ENCODE peak calls at places on chromosomes 4 and X, in eight cellular contexts. V is GM23338; T is mesendoderm; C is T-helper 1 cell; G is GM23248; A is CD4-positive, alpha-beta T cell; Y is right cardiac atrium; J is T-helper 2 cell. W is an unnamed sample.

GRCh38 chrX:3370656-3371055 is 24.2 kb upstream of the MXRA5 start:
- DNase-seq in V (no peak), Y (no peak), J (no peak), G (no peak), C (no peak), T (no peak), A (no peak), W (no peak)

GRCh38 chr4:20809796-20810195 is 109.5 kb downstream of the PACRGL start:
- DNase-seq in V (peak), T (peak), A (no peak), G (no peak), C (no peak), J (no peak), Y (no peak), W (no peak)

GRCh38 chr4:119774840-119775239 is 146.2 kb upstream of the PDE5A start:
- DNase-seq in G (no peak), J (no peak), T (no peak), V (peak), C (no peak), Y (no peak), A (no peak), W (no peak)

GRCh38 chr4:105936901-105937300 is 41.6 kb downstream of the NPNT start:
- DNase-seq in A (no peak), Y (no peak), V (peak), G (no peak), C (no peak), T (no peak), J (no peak), W (no peak)

GRCh38 chr4:168587326-168588125 is 90.7 kb downstream of the PALLD start:
- DNase-seq in A (no peak), C (no peak), V (no peak), T (peak), G (peak), J (no peak), Y (peak), W (no peak)

GRCh38 chr4:150906987-150907633 is 108.0 kb downstream of the LRBA start:
- DNase-seq in G (no peak), C (no peak), A (no peak), V (peak), Y (no peak), J (no peak), T (peak), W (peak)

GRCh38 chr4:44145868-44146267 is 302.7 kb downstream of the KCTD8 start:
- DNase-seq in C (no peak), A (no peak), T (peak), V (no peak), G (no peak), Y (no peak), J (no peak), W (no peak)

GRCh38 chr4:130747842-130748241 is 1651.9 kb downstream of the C4orf33 start:
- DNase-seq in V (peak), A (no peak), Y (no peak), G (no peak), T (peak), J (no peak), C (no peak), W (no peak)

GRCh38 chrX:49063715-49064114 is 4.9 kb downstream of the CCDC120 start:
- DNase-seq in V (no peak), J (no peak), Y (no peak), C (no peak), T (no peak), A (no peak), G (no peak), W (no peak)

GRCh38 chr4:178602833-178603232 is 1160.6 kb upstream of the AGA start:
- DNase-seq in Y (no peak), T (no peak), A (no peak), G (no peak), V (no peak), C (no peak), J (no peak), W (no peak)

GRCh38 chr4:78033859-78034258 is 23.3 kb upstream of the FRAS1 start:
- DNase-seq in C (no peak), Y (no peak), V (no peak), G (no peak), A (no peak), T (peak), J (no peak), W (no peak)

GRCh38 chrX:19747672-19748610 is 139.5 kb downstream of the SH3KBP1 start:
- DNase-seq in J (peak), Y (peak), V (no peak), A (peak), C (peak), G (no peak), T (no peak), W (no peak)

GRCh38 chr4:183012862-183013855 is 85.9 kb upstream of the WWC2 start:
- DNase-seq in A (no peak), T (peak), C (no peak), J (no peak), V (peak), Y (no peak), G (peak), W (no peak)

GRCh38 chr4:80266902-80267380 is 477 bp downstream of the FGF5 start:
- DNase-seq in C (no peak), T (peak), A (no peak), G (peak), Y (no peak), J (no peak), V (peak), W (peak)

GRCh38 chrX:57817302-57817701 is 93.0 kb downstream of the ZXDA start:
- DNase-seq in Y (no peak), G (peak), J (no peak), C (no peak), V (peak), A (no peak), T (no peak), W (no peak)

GRCh38 chrX:136861877-136862276 is 18.6 kb downstream of the RBMX start:
- DNase-seq in J (no peak), A (no peak), Y (no peak), T (no peak), C (no peak), G (no peak), V (no peak), W (no peak)

GRCh38 chr4:151198748-151199147 is 78.2 kb upstream of the PRSS48 start:
- DNase-seq in T (no peak), A (no peak), Y (no peak), C (no peak), G (peak), J (no peak), V (no peak), W (no peak)

GRCh38 chrX:66833426-66833825 is 194.5 kb upstream of the EDA2R start:
- DNase-seq in C (no peak), J (no peak), Y (no peak), T (no peak), G (no peak), A (no peak), V (no peak), W (no peak)

GRCh38 chrX:123830309-123830708 is 29.5 kb upstream of the XIAP start:
- DNase-seq in A (no peak), Y (peak), T (no peak), J (no peak), C (no peak), V (peak), G (no peak), W (no peak)

GRCh38 chr4:24703298-24703697 is 92.1 kb upstream of the SOD3 start:
- DNase-seq in V (no peak), T (no peak), Y (no peak), A (no peak), J (no peak), G (no peak), C (no peak), W (no peak)

GRCh38 chr4:2812985-2813384 is 20.1 kb downstream of the SH3BP2 start:
- DNase-seq in J (no peak), A (no peak), C (no peak), Y (no peak), G (peak), T (no peak), V (no peak), W (no peak)

GRCh38 chr4:107035711-107036601 is at the start of gene DKK2:
- DNase-seq in Y (peak), T (peak), J (no peak), C (no peak), V (peak), G (peak), A (no peak), W (peak)

GRCh38 chr4:56129431-56129861 is 180.7 kb downstream of the CEP135 start:
- DNase-seq in T (peak), C (no peak), V (peak), G (no peak), J (no peak), Y (no peak), A (no peak), W (peak)

GRCh38 chr4:98749206-98749605 is 90.8 kb upstream of the TSPAN5 start:
- DNase-seq in A (no peak), V (no peak), G (peak), C (no peak), J (no peak), T (no peak), Y (no peak), W (no peak)

GRCh38 chr4:185903205-185903604 is 91.2 kb upstream of the SORBS2 start:
- DNase-seq in Y (no peak), G (no peak), V (no peak), T (no peak), A (no peak), J (no peak), C (no peak), W (no peak)

W was measured in neural progenitor cell.